ENCODE peak calls at places on chromosomes 4 and X, in ten cellular contexts. R is fibroblast of mammary gland, Q is psoas muscle, G is HepG2, S is AG04450, Y is GM23338, N is mammary epithelial cell, A is AG10803, H is Peyer's patch, X is sigmoid colon. P is an unnamed sample.

GRCh38 chr4:179472164-179472563 is 2029.9 kb upstream of the AGA start:
- DNase-seq in R (no peak), Q (no peak), G (no peak), S (no peak), Y (no peak), N (no peak), A (no peak), H (no peak), X (no peak), P (no peak)

GRCh38 chr4:68249434-68249833 is 3.9 kb upstream of the TMPRSS11B start:
- DNase-seq in R (no peak), Q (no peak), G (no peak), S (no peak), Y (no peak), N (peak), A (no peak), H (no peak), X (no peak), P (peak)

GRCh38 chr4:44016582-44017421 is 431.8 kb downstream of the KCTD8 start:
- DNase-seq in R (peak), Q (no peak), G (peak), S (no peak), Y (no peak), N (no peak), A (peak), H (no peak), X (no peak), P (no peak)

GRCh38 chr4:7750508-7750907 is 189.2 kb downstream of the AFAP1 start:
- DNase-seq in R (no peak), Q (no peak), G (no peak), S (no peak), Y (no peak), N (no peak), A (no peak), H (no peak), X (no peak), P (no peak)

GRCh38 chr4:14184265-14184664 is 556.7 kb upstream of the BOD1L1 start:
- DNase-seq in R (peak), Q (no peak), G (no peak), S (no peak), Y (no peak), N (no peak), A (peak), H (no peak), X (peak), P (peak)

GRCh38 chr4:99540287-99540939 is 23.4 kb downstream of the TRMT10A start:
- DNase-seq in R (no peak), Q (no peak), G (no peak), S (no peak), Y (no peak), N (no peak), A (no peak), H (no peak), X (no peak), P (no peak)

GRCh38 chr4:77045490-77045889 is 30.3 kb downstream of the CCNI start:
- DNase-seq in R (peak), Q (no peak), G (no peak), S (no peak), Y (peak), N (no peak), A (no peak), H (no peak), X (no peak), P (peak)

GRCh38 chr4:25002679-25003078 is 28.1 kb downstream of the LGI2 start:
- DNase-seq in R (peak), Q (no peak), G (no peak), S (no peak), Y (no peak), N (no peak), A (no peak), H (no peak), X (no peak), P (peak)

GRCh38 chr4:163681208-163681821 is 186.8 kb downstream of the TMA16 start:
- DNase-seq in R (peak), Q (no peak), G (peak), S (no peak), Y (peak), N (no peak), A (no peak), H (peak), X (no peak), P (peak)

GRCh38 chr4:19844436-19844835 is 407.3 kb upstream of the SLIT2 start:
- DNase-seq in R (peak), Q (no peak), G (no peak), S (peak), Y (no peak), N (no peak), A (peak), H (no peak), X (no peak), P (peak)

GRCh38 chr4:132934901-132935300 is 214.2 kb upstream of the PCDH10 start:
- DNase-seq in R (no peak), Q (no peak), G (no peak), S (no peak), Y (peak), N (no peak), A (no peak), H (no peak), X (no peak), P (no peak)

GRCh38 chr4:113760094-113760851 is 1.3 kb downstream of the CAMK2D start:
- DNase-seq in R (peak), Q (peak), G (no peak), S (no peak), Y (peak), N (peak), A (peak), H (peak), X (peak), P (peak)

GRCh38 chr4:7417639-7418038 is 17.1 kb downstream of the PSAPL1 start:
- DNase-seq in R (no peak), Q (no peak), G (no peak), S (no peak), Y (no peak), N (no peak), A (no peak), H (peak), X (peak), P (no peak)

GRCh38 chr4:29278580-29278979 is 1441.6 kb upstream of the PCDH7 start:
- DNase-seq in R (peak), Q (no peak), G (no peak), S (peak), Y (no peak), N (peak), A (no peak), H (no peak), X (no peak), P (peak)

GRCh38 chr4:40887690-40888089 is 137.9 kb downstream of the NSUN7 start:
- DNase-seq in R (peak), Q (no peak), G (no peak), S (peak), Y (no peak), N (no peak), A (peak), H (no peak), X (no peak), P (peak)

GRCh38 chrX:154458116-154458953 is at the start of gene PLXNA3:
- DNase-seq in R (no peak), Q (peak), G (no peak), S (no peak), Y (peak), N (no peak), A (peak), H (peak), X (no peak), P (no peak)

GRCh38 chr4:164337219-164337944 is 416.5 kb upstream of the SMIM31 start:
- DNase-seq in R (no peak), Q (no peak), G (no peak), S (no peak), Y (peak), N (no peak), A (no peak), H (no peak), X (no peak), P (no peak)

GRCh38 chr4:39637572-39638357 is 900 bp downstream of the SMIM14 start:
- DNase-seq in R (peak), Q (peak), G (peak), S (no peak), Y (peak), N (peak), A (peak), H (peak), X (peak), P (peak)

GRCh38 chr4:8547912-8548730 is 32.1 kb upstream of the GPR78 start:
- DNase-seq in R (no peak), Q (no peak), G (no peak), S (no peak), Y (no peak), N (no peak), A (no peak), H (no peak), X (no peak), P (no peak)

GRCh38 chrX:144732588-144732987 is 514.7 kb upstream of the SPANXN1 start:
- DNase-seq in R (peak), Q (no peak), G (no peak), S (no peak), Y (no peak), N (peak), A (peak), H (no peak), X (no peak), P (no peak)

GRCh38 chrX:9286234-9286633 is 178.6 kb upstream of the TBL1X start:
- DNase-seq in R (no peak), Q (no peak), G (no peak), S (no peak), Y (no peak), N (no peak), A (no peak), H (no peak), X (no peak), P (no peak)

GRCh38 chr4:124806403-124806802 is 93.9 kb upstream of the ANKRD50 start:
- DNase-seq in R (peak), Q (no peak), G (no peak), S (no peak), Y (peak), N (peak), A (no peak), H (no peak), X (no peak), P (no peak)

GRCh38 chrX:40171513-40172168 is 73.9 kb upstream of the BCOR start:
- DNase-seq in R (no peak), Q (peak), G (no peak), S (no peak), Y (no peak), N (no peak), A (peak), H (no peak), X (peak), P (peak)

GRCh38 chrX:120790118-120790517 is 85.5 kb downstream of the CT47B1 start:
- DNase-seq in R (peak), Q (no peak), G (peak), S (peak), Y (peak), N (peak), A (peak), H (peak), X (peak), P (peak)

DNA sequence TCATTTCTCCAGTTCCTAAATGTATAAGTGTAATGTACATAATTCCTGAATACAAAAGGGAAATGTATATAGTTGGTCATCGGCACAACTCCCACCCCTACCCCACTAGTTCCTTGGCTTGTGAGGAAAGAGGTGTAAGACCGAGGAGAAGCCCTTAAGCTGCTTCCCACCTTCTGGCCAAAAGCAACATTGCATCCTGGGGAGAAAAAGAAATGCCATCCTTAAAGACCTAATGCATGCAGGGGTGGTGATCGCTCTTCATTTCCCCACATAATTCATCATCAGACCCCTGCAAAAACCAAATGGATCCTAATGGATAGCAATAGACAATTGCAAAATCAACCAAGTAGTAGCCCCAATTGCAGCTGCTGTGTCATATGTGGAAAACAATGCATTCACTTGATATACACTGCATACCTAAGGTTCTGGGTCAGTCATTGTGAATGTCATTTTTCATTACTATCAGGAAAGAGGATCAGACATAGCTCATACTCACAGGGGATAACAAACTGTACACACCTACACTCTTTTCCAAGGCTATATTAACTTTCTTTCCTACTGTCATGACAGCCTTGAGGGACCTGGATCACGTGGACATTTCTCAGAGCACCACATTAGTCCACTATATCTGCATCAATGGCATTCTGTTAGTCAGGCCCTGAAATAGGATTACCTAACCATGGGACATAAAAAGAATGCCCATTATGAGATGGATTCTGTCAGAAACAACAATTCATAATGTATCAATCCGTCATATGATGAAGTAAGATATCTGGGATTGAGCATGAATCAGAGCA is 31.7 kb upstream of the NFXL1 start:
- DNase-seq in R (no peak), Q (no peak), G (no peak), S (no peak), Y (peak), N (no peak), A (no peak), H (no peak), X (no peak), P (no peak)
- TF ChIP-seq CTCF in R (peak), Q (no peak), G (no peak), S (peak), Y (peak), N (peak), A (no peak), H (no peak), X (no peak), P (peak)

GRCh38 chr4:30718889-30719252 is 1.3 kb upstream of the PCDH7 start:
- DNase-seq in R (peak), Q (no peak), G (no peak), S (no peak), Y (peak), N (peak), A (no peak), H (no peak), X (no peak), P (peak)
- H3K4me3 ChIP-seq in R (peak), Q (peak), G (no peak), S (peak), Y (peak), N (peak), A (peak), H (peak), X (peak), P (peak)

GRCh38 chrX:15493118-15494082 is at the start of gene PIR:
- DNase-seq in R (peak), Q (peak), G (peak), S (peak), Y (peak), N (peak), A (peak), H (peak), X (peak), P (peak)
- TF ChIP-seq CTCF in R (peak), Q (peak), G (peak), S (peak), Y (peak), N (peak), A (peak), H (no peak), X (peak), P (peak)

GRCh38 chr4:149836546-149836945 is 20.9 kb upstream of the IQCM start:
- DNase-seq in R (peak), Q (no peak), G (no peak), S (no peak), Y (no peak), N (no peak), A (peak), H (no peak), X (no peak), P (peak)

GRCh38 chr4:149838036-149838435 is 22.4 kb upstream of the IQCM start:
- DNase-seq in R (no peak), Q (no peak), G (no peak), S (no peak), Y (no peak), N (peak), A (no peak), H (no peak), X (no peak), P (no peak)

GRCh38 chr4:149845643-149846208 is 30.1 kb upstream of the IQCM start:
- DNase-seq in R (no peak), Q (no peak), G (no peak), S (no peak), Y (no peak), N (no peak), A (no peak), H (no peak), X (no peak), P (no peak)

GRCh38 chr4:149841686-149842085 is 26.0 kb upstream of the IQCM start:
- DNase-seq in R (no peak), Q (no peak), G (no peak), S (no peak), Y (peak), N (no peak), A (peak), H (no peak), X (no peak), P (no peak)
- H3K4me3 ChIP-seq in R (no peak), Q (no peak), G (no peak), S (no peak), Y (no peak), N (no peak), A (no peak), H (no peak), X (no peak), P (no peak)

GRCh38 chr4:26474551-26474950 is 15.7 kb downstream of the CCKAR start:
- DNase-seq in R (no peak), Q (no peak), G (no peak), S (no peak), Y (no peak), N (no peak), A (no peak), H (no peak), X (no peak), P (no peak)
- TF ChIP-seq CTCF in R (no peak), Q (no peak), G (no peak), S (no peak), Y (no peak), N (no peak), A (no peak), H (no peak), X (no peak), P (no peak)

GRCh38 chr4:27048350-27049100 is 187.9 kb downstream of the STIM2 start:
- DNase-seq in R (peak), Q (no peak), G (no peak), S (no peak), Y (peak), N (peak), A (peak), H (no peak), X (no peak), P (peak)
- H3K4me3 ChIP-seq in R (peak), Q (peak), G (no peak), S (peak), Y (no peak), N (peak), A (peak), H (peak), X (peak), P (peak)

GRCh38 chr4:170022211-170022610 is 4.0 kb downstream of the MFAP3L start:
- DNase-seq in R (no peak), Q (no peak), G (no peak), S (no peak), Y (no peak), N (no peak), A (no peak), H (no peak), X (no peak), P (no peak)

GRCh38 chr4:170030121-170030520 is 3.9 kb upstream of the MFAP3L start:
- DNase-seq in R (no peak), Q (no peak), G (no peak), S (no peak), Y (no peak), N (peak), A (peak), H (no peak), X (no peak), P (no peak)

GRCh38 chr4:170027181-170027829 is 1.1 kb upstream of the MFAP3L start:
- DNase-seq in R (peak), Q (peak), G (peak), S (peak), Y (peak), N (peak), A (peak), H (peak), X (peak), P (peak)

GRCh38 chr4:170025523-170026252 is 507 bp downstream of the MFAP3L start:
- DNase-seq in R (peak), Q (no peak), G (no peak), S (no peak), Y (peak), N (no peak), A (peak), H (peak), X (peak), P (peak)

GRCh38 chr4:170026253-170026991 is at the start of gene MFAP3L:
- DNase-seq in R (peak), Q (peak), G (peak), S (peak), Y (peak), N (peak), A (peak), H (peak), X (peak), P (peak)
- TF ChIP-seq CTCF in R (no peak), Q (no peak), G (peak), S (no peak), Y (no peak), N (no peak), A (no peak), H (no peak), X (no peak), P (no peak)